ENCODE peak calls at places on chromosomes 2 and 18, in five cellular contexts. V is A549, O is endothelial cell, Z is brain microvascular endothelial cell, U is endodermal cell. L is an unnamed sample.

GRCh38 chr2:219474285-219475060 is 24.2 kb upstream of the GMPPA start:
- DNase-seq in V (no peak), O (no peak), Z (no peak), U (no peak), L (no peak)

GRCh38 chr18:69817335-69817935 is 130.2 kb downstream of the CD226 start:
- DNase-seq in V (no peak), O (no peak), Z (peak), U (no peak), L (no peak)

GRCh38 chr18:27073404-27073830 is 111.7 kb downstream of the CHST9 start:
- DNase-seq in V (no peak), O (no peak), Z (no peak), U (no peak), L (no peak)

GRCh38 chr18:36580266-36580665 is 248.5 kb downstream of the TPGS2 start:
- DNase-seq in V (no peak), O (no peak), Z (peak), U (no peak), L (no peak)

GRCh38 chr18:78994977-78995582 is 15.5 kb downstream of the SALL3 start:
- DNase-seq in V (no peak), O (no peak), Z (no peak), U (no peak), L (no peak)

GRCh38 chr2:96116424-96116878 is at the start of gene ADRA2B:
- DNase-seq in V (peak), O (peak), Z (no peak), U (peak), L (no peak)

GRCh38 chr18:78822171-78822570 is 157.4 kb upstream of the SALL3 start:
- DNase-seq in V (no peak), O (no peak), Z (no peak), U (peak), L (peak)

GRCh38 chr2:8546319-8547283 is 135.3 kb upstream of the ID2 start:
- DNase-seq in V (no peak), O (peak), Z (no peak), U (peak), L (no peak)

GRCh38 chr18:8478968-8479370 is 130.3 kb upstream of the RAB12 start:
- DNase-seq in V (no peak), O (no peak), Z (no peak), U (no peak), L (no peak)

GRCh38 chr18:477565-477964 is 22.9 kb downstream of the COLEC12 start:
- DNase-seq in V (peak), O (no peak), Z (no peak), U (no peak), L (no peak)

GRCh38 chr2:74548919-74549684 is 4.6 kb downstream of the LOXL3 start:
- DNase-seq in V (peak), O (peak), Z (peak), U (peak), L (no peak)

GRCh38 chr18:80009661-80010550 is 21.5 kb upstream of the TXNL4A start:
- DNase-seq in V (peak), O (no peak), Z (peak), U (no peak), L (no peak)

GRCh38 chr2:196294510-196294909 is 123.1 kb upstream of the STK17B start:
- DNase-seq in V (no peak), O (no peak), Z (no peak), U (no peak), L (no peak)

GRCh38 chr2:25165992-25166618 is 2.3 kb downstream of the POMC start:
- DNase-seq in V (peak), O (peak), Z (no peak), U (peak), L (no peak)
- TF ChIP-seq CTCF in V (peak), O (no peak), Z (peak), U (peak), L (peak)

DNA sequence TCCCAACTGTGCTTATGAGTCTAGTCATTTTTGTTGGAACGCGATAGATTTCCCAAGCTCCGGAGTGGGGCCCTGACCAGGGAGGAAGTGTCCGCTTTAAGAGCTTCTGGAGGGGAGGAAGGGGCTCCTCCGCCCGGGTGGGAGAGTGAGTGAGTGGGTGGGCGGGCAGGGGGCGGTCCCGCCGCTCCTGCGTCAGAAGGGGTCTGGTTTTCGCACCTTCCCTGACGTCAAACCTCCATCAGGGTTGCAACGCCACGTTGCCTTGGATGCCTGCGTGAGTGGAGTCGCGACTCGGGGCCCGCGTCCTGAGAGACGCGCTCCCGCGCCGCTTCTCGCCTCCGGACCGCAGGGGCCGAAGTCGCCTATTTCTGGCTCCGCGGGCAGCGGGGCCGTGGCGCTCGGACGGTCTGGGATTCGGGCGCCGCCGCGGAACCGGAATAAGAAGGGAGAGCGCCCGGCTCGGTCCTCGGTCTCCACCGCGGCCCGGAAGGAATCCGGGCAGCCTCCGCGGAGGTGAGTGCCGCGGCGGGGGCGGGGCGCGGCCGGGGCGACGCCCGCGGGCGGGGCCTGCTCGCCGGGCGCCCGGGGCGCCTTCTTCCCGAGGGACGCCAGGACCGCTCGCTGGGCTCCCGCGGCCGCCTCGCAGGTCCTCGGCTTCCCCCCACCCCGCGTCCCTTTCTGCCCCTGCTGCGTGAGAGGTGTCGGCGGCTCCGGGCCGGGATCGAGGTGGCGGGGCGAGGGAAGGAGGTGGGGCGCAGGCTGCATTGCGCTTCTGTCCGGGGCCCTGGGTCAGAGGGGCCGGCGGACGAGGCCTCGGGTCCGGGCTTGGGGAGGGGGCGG is at the start of gene ZDBF2:
- DNase-seq in V (peak), O (peak), Z (peak), U (peak), L (peak)
- TF ChIP-seq CTCF in V (no peak), O (no peak), Z (no peak), U (no peak), L (no peak)

GRCh38 chr2:188187726-188188125 is 103.9 kb upstream of the GULP1 start:
- DNase-seq in V (no peak), O (no peak), Z (no peak), U (no peak), L (no peak)
- TF ChIP-seq CTCF in V (no peak), O (no peak), Z (no peak), U (no peak), L (no peak)

DNA sequence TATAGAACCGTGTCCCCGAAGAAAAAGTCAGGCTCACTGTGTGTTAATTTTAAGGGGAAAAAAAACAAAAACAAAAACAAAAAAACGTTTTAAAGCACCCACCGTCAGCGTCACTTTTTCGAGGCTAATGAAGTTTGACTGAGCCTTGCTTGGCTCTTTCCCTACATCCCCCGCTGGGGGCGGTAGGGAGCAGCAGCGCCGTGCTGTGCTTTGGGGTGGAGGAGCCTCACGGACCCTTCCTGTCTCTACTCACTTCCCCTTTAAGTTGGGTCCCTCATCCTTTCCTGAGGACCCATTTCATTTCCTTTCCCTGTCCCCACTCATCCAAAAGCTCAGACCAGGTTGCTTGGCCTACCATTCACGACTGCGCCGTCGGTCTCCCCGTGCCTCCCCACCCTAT is 82.8 kb upstream of the RPL31 start:
- DNase-seq in V (no peak), O (no peak), Z (no peak), U (peak), L (no peak)
- TF ChIP-seq CTCF in V (no peak), O (peak), Z (peak), U (peak), L (peak)

DNA sequence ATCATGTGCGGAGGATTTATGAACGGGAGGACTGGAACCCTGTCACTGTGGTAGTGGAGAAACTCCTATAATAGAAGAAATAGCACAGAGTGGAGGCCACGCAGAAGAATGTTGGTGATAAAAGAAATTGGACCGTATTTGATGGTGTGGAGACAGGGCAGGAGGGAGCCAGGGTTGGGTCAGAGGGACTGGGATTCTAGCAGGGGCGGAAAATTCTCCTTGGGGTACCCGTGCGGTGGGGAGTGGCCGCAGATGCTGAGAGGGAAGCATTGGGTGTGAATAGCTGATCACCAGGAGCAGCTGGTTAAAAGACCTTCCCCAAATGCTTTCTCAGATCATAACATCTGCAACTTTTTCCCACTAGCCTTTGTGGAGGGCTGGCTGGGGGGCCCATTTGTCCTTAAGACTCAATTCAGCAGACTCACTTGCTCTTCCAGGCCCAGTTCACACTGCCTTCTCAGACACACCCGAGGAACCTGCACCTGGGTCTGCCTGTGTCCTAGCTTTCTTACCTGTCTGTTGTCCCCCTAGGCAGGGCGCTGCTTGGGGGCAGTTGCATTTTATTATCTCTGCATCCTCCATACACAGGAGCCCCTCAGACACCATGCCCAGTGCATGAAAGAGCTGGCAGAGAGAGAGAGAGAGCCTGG is 7.1 kb downstream of the SH3BP4 start:
- DNase-seq in V (no peak), O (no peak), Z (no peak), U (peak), L (no peak)
- TF ChIP-seq CTCF in V (no peak), O (no peak), Z (no peak), U (no peak), L (no peak)

DNA sequence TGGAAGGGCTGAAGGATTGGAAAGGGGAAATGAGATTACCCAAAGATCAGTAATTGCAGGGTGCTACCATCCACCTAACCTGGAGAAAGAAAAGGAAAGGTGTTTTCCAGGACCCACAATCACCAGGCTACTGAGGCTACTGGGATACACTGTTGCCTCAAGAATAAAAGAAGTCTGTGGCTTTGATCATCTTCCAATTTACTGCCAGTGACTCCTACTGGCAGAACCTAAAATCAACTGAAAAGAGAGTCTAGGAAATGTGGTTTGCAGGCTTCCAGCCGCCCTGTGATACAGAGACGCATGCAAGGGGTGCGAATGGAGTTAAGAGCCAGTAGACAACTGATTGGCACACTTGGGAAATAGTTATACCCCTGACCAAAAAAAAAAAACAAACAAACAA is 16.6 kb upstream of the TTL start:
- DNase-seq in V (peak), O (no peak), Z (peak), U (no peak), L (no peak)
- TF ChIP-seq CTCF in V (no peak), O (no peak), Z (peak), U (peak), L (peak)

GRCh38 chr2:20400306-20400705 is 46.6 kb upstream of the RHOB start:
- DNase-seq in V (no peak), O (no peak), Z (no peak), U (no peak), L (peak)

GRCh38 chr2:20397811-20398447 is 47.3 kb upstream of the PUM2 start:
- DNase-seq in V (no peak), O (no peak), Z (no peak), U (no peak), L (peak)

GRCh38 chr2:20398956-20399567 is 47.8 kb upstream of the RHOB start:
- DNase-seq in V (no peak), O (no peak), Z (no peak), U (no peak), L (peak)

GRCh38 chr2:20393986-20394385 is 43.3 kb upstream of the PUM2 start:
- DNase-seq in V (no peak), O (no peak), Z (no peak), U (no peak), L (peak)

DNA sequence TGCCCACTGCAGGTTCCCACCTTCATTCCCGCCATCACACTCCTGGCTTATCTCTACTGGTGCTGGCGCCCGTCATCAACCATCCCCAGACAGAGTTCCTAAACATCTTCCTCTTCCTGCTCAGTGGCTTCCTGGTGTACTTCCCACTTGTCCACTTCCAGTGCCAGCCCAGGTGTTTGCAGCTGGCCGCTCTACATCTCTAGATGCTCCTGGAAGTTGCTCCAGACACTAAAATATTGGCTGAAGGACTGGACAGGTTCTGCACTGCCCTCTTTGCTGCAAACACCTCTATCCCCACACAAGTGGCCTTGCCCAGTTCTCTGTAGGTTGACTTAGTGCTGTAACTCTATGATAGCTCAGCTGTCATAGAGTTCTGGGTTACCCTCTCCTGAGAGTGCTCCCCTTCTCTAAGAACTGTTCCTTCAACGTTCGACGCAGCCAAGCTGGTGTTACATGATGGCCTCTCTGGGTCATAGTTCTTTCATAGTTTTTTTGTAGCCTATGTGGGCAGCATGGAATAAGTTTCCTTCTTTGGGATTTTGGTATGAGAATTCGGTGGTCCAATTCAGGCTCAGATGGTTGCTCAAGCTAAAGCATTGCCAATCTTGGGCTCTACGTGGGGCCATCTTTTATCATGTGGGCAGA is 45.8 kb upstream of the PUM2 start:
- DNase-seq in V (no peak), O (no peak), Z (no peak), U (no peak), L (peak)
- TF ChIP-seq CTCF in V (no peak), O (no peak), Z (no peak), U (no peak), L (no peak)

GRCh38 chr2:206556357-206556949 is 85.8 kb upstream of the FAM237A start:
- DNase-seq in V (peak), O (peak), Z (no peak), U (no peak), L (no peak)
- TF ChIP-seq CTCF in V (peak), O (peak), Z (peak), U (peak), L (peak)

L was measured in type B pancreatic cell.